ENCODE peak calls at places on chromosomes 6 and 20, in five cellular contexts. E is upper lobe of left lung, D is HepG2, P is K562, X is GM12878. T is an unnamed sample.

GRCh38 chr6:113647158-113647889 is 209.8 kb upstream of the MARCKS start:
- ATAC-seq in E (no peak), D (no peak), P (no peak), X (peak; percentile 50), T (no peak)

GRCh38 chr20:23111944-23112342 is 25.8 kb upstream of the CD93 start:
- ATAC-seq in E (no peak), D (no peak), P (no peak), X (no peak), T (no peak)

GRCh38 chr6:157169656-157170055 is 153.7 kb downstream of the TMEM242 start:
- ATAC-seq in E (peak; percentile 43), D (no peak), P (no peak), X (no peak), T (no peak)

GRCh38 chr6:116763871-116764270 is 1.6 kb downstream of the FAM162B start:
- ATAC-seq in E (no peak), D (no peak), P (no peak), X (no peak), T (no peak)

GRCh38 chr6:149316740-149317655 is 514 bp upstream of the TAB2 start:
- ATAC-seq in E (peak; percentile 97), D (peak; percentile 90), P (peak; percentile 92), X (peak; percentile 79), T (peak; percentile 97)

GRCh38 chr6:44715925-44716324 is 328.4 kb downstream of the CDC5L start:
- ATAC-seq in E (peak; percentile 30), D (no peak), P (no peak), X (no peak), T (no peak)

GRCh38 chr6:4351506-4351852 is 216.1 kb upstream of the ECI2 start:
- ATAC-seq in E (no peak), D (no peak), P (no peak), X (no peak), T (no peak)

GRCh38 chr20:3224681-3225421 is 14.1 kb downstream of the SLC4A11 start:
- ATAC-seq in E (no peak), D (peak; percentile 60), P (peak; percentile 67), X (no peak), T (no peak)

GRCh38 chr20:15091417-15092017 is 754.1 kb upstream of the FLRT3 start:
- ATAC-seq in E (no peak), D (no peak), P (no peak), X (no peak), T (no peak)

GRCh38 chr6:152685819-152686218 is 11.9 kb upstream of the MYCT1 start:
- ATAC-seq in E (no peak), D (no peak), P (no peak), X (no peak), T (no peak)

GRCh38 chr6:60867548-60867947 is 1418.5 kb downstream of the KHDRBS2 start:
- ATAC-seq in E (no peak), D (no peak), P (no peak), X (no peak), T (no peak)

GRCh38 chr6:16583151-16583762 is 178.0 kb downstream of the ATXN1 start:
- ATAC-seq in E (no peak), D (no peak), P (no peak), X (no peak), T (no peak)

GRCh38 chr20:17491041-17491440 is 40.1 kb downstream of the BFSP1 start:
- ATAC-seq in E (no peak), D (peak; percentile 16), P (no peak), X (no peak), T (no peak)

GRCh38 chr6:102549221-102549874 is 1155.8 kb downstream of the GRIK2 start:
- ATAC-seq in E (no peak), D (no peak), P (no peak), X (no peak), T (no peak)

GRCh38 chr6:98382246-98382645 is 452.1 kb upstream of the POU3F2 start:
- ATAC-seq in E (no peak), D (no peak), P (no peak), X (peak; percentile 39), T (no peak)

GRCh38 chr6:128632131-128632530 is 111.7 kb upstream of the PTPRK start:
- ATAC-seq in E (no peak), D (peak; percentile 60), P (no peak), X (no peak), T (no peak)

GRCh38 chr6:113281014-113281810 is 575.9 kb upstream of the MARCKS start:
- ATAC-seq in E (no peak), D (no peak), P (no peak), X (peak; percentile 72), T (no peak)

GRCh38 chr20:44357555-44358130 is 2.1 kb downstream of the HNF4A start:
- ATAC-seq in E (no peak), D (no peak), P (no peak), X (no peak), T (no peak)

GRCh38 chr6:52634211-52634610 is 36.7 kb upstream of the TMEM14A start:
- ATAC-seq in E (no peak), D (no peak), P (no peak), X (no peak), T (no peak)

GRCh38 chr6:135046912-135047311 is 7.7 kb downstream of the HBS1L start:
- ATAC-seq in E (no peak), D (no peak), P (no peak), X (peak; percentile 45), T (no peak)

GRCh38 chr20:8474027-8474668 is 342.1 kb downstream of the PLCB1 start:
- ATAC-seq in E (no peak), D (no peak), P (no peak), X (no peak), T (no peak)

GRCh38 chr6:113574147-113574546 is 283.0 kb upstream of the MARCKS start:
- ATAC-seq in E (no peak), D (no peak), P (no peak), X (no peak), T (no peak)

GRCh38 chr6:169930799-169931198 is 179.4 kb downstream of the ERMARD start:
- ATAC-seq in E (no peak), D (peak; percentile 27), P (peak; percentile 44), X (no peak), T (no peak)

GRCh38 chr6:47519279-47519678 is 41.7 kb downstream of the CD2AP start:
- ATAC-seq in E (no peak), D (peak; percentile 98), P (peak; percentile 36), X (no peak), T (no peak)

GRCh38 chr6:117448011-117448410 is 22.3 kb upstream of the ROS1 start:
- ATAC-seq in E (no peak), D (no peak), P (no peak), X (no peak), T (no peak)

GRCh38 chr6:33040157-33040556 is 30.8 kb upstream of the HLA-DOA start:
- ATAC-seq in E (no peak), D (no peak), P (no peak), X (peak; percentile 91), T (no peak)

GRCh38 chr6:148311849-148312669 is 30.6 kb upstream of the SASH1 start:
- ATAC-seq in E (no peak), D (no peak), P (no peak), X (no peak), T (no peak)

GRCh38 chr6:140124498-140124897 is 750.0 kb upstream of the CITED2 start:
- ATAC-seq in E (no peak), D (no peak), P (no peak), X (no peak), T (no peak)

GRCh38 chr6:4506806-4507205 is 269.4 kb upstream of the CDYL start:
- ATAC-seq in E (no peak), D (no peak), P (no peak), X (no peak), T (no peak)

GRCh38 chr6:132491303-132491702 is 21.6 kb downstream of the STX7 start:
- ATAC-seq in E (no peak), D (no peak), P (peak; percentile 91), X (peak; percentile 26), T (no peak)

GRCh38 chr6:89273816-89274215 is 41.3 kb downstream of the GABRR2 start:
- ATAC-seq in E (no peak), D (no peak), P (no peak), X (no peak), T (no peak)

GRCh38 chr20:4891997-4892396 is 109.3 kb downstream of the SLC23A2 start:
- ATAC-seq in E (no peak), D (no peak), P (no peak), X (no peak), T (no peak)

GRCh38 chr20:57870597-57871236 is 160.9 kb upstream of the PMEPA1 start:
- ATAC-seq in E (no peak), D (no peak), P (no peak), X (no peak), T (no peak)

GRCh38 chr6:141212296-141212695 is 920.4 kb upstream of the GJE1 start:
- ATAC-seq in E (no peak), D (peak; percentile 47), P (no peak), X (no peak), T (no peak)

GRCh38 chr6:12295558-12296254 is 5.5 kb downstream of the EDN1 start:
- ATAC-seq in E (no peak), D (no peak), P (no peak), X (no peak), T (no peak)

GRCh38 chr6:160293844-160294243 is 35.2 kb upstream of the SLC22A2 start:
- ATAC-seq in E (peak; percentile 81), D (no peak), P (no peak), X (no peak), T (no peak)

GRCh38 chr6:158854214-158855101 is 35.3 kb upstream of the EZR start:
- ATAC-seq in E (no peak), D (no peak), P (peak; percentile 60), X (no peak), T (no peak)

GRCh38 chr6:158850807-158851115 is 31.6 kb upstream of the EZR start:
- ATAC-seq in E (no peak), D (no peak), P (no peak), X (no peak), T (no peak)

GRCh38 chr6:158853872-158854213 is 34.7 kb upstream of the EZR start:
- ATAC-seq in E (no peak), D (no peak), P (peak; percentile 5), X (no peak), T (no peak)

GRCh38 chr6:158852312-158853071 is 33.3 kb upstream of the EZR start:
- ATAC-seq in E (peak; percentile 50), D (peak; percentile 3), P (peak; percentile 1), X (no peak), T (no peak)

GRCh38 chr6:158853072-158853871 is 34.1 kb upstream of the EZR start:
- ATAC-seq in E (peak; percentile 93), D (peak; percentile 88), P (peak; percentile 91), X (peak; percentile 94), T (peak; percentile 65)
- TF ChIP-seq EP300 in E (peak; percentile 87), D (no peak), P (peak; percentile 98), X (no peak), T (no peak)

GRCh38 chr6:168514216-168514615 is 73.2 kb downstream of the SMOC2 start:
- ATAC-seq in E (peak; percentile 21), D (no peak), P (no peak), X (no peak), T (peak; percentile 27)
- TF ChIP-seq POLR2AphosphoS5 in E (no peak), D (no peak), P (no peak), X (no peak), T (peak; percentile 70)

GRCh38 chr6:136822379-136823127 is at the start of gene PEX7:
- ATAC-seq in E (peak; percentile 95), D (peak; percentile 89), P (peak; percentile 97), X (peak; percentile 98), T (peak; percentile 98)
- TF ChIP-seq EP300 in E (no peak), D (no peak), P (no peak), X (peak; percentile 2), T (no peak)

GRCh38 chr6:143632894-143633293 is 44.9 kb upstream of the PHACTR2 start:
- ATAC-seq in E (no peak), D (no peak), P (no peak), X (no peak), T (no peak)

GRCh38 chr6:143634486-143634885 is 43.3 kb upstream of the PHACTR2 start:
- ATAC-seq in E (no peak), D (no peak), P (no peak), X (peak; percentile 22), T (no peak)

GRCh38 chr6:143629104-143630080 is 48.4 kb upstream of the PHACTR2 start:
- ATAC-seq in E (no peak), D (no peak), P (no peak), X (no peak), T (peak; percentile 78)
- TF ChIP-seq POLR2AphosphoS5 in E (no peak), D (no peak), P (no peak), X (no peak), T (peak; percentile 91)